ENCODE peak calls at places on chromosome 19, in ten cellular contexts. One of them, this sample, is unnamed. For H3K4me1 and H4K20me1, the result is how much of the 10 kb centered on the place peaks cover.

GRCh38 chr19:10516064-10516385 is 1.2 kb downstream of the S1PR5 start:
- DNase-seq in neural progenitor cell: no peak
- DNase-seq in GM23248: no peak
- DNase-seq in GM23338: no peak
- DNase-seq in fibroblast of lung: no peak
- DNase-seq in endothelial cell of umbilical vein: no peak
- DNase-seq in HCT116: no peak
- DNase-seq in IMR-90: no peak
- DNase-seq in Karpas-422: no peak
- DNase-seq in astrocyte: no peak
- DNase-seq in this sample: no peak

GRCh38 chr19:42816901-42817300 is 51.4 kb upstream of the PSG8 start:
- DNase-seq in GM23248: peak
- DNase-seq in GM23338: no peak
- DNase-seq in fibroblast of lung: no peak
- DNase-seq in astrocyte: no peak
- DNase-seq in HCT116: no peak
- DNase-seq in neural progenitor cell: no peak
- DNase-seq in endothelial cell of umbilical vein: no peak
- DNase-seq in IMR-90: peak
- DNase-seq in Karpas-422: no peak
- DNase-seq in this sample: no peak

GRCh38 chr19:2081873-2082810 is 14.0 kb downstream of the MOB3A start:
- DNase-seq in fibroblast of lung: no peak
- DNase-seq in endothelial cell of umbilical vein: no peak
- DNase-seq in astrocyte: no peak
- DNase-seq in GM23248: no peak
- DNase-seq in neural progenitor cell: no peak
- DNase-seq in IMR-90: no peak
- DNase-seq in Karpas-422: no peak
- DNase-seq in GM23338: no peak
- DNase-seq in HCT116: no peak
- DNase-seq in this sample: peak

GRCh38 chr19:36418287-36419001 is at the start of gene ZFP82:
- DNase-seq in Karpas-422: peak
- DNase-seq in HCT116: no peak
- DNase-seq in fibroblast of lung: peak
- DNase-seq in neural progenitor cell: peak
- DNase-seq in endothelial cell of umbilical vein: peak
- DNase-seq in astrocyte: peak
- DNase-seq in GM23248: peak
- DNase-seq in GM23338: peak
- DNase-seq in IMR-90: peak
- DNase-seq in this sample: peak

GRCh38 chr19:35513231-35513974 is at the start of gene DMKN:
- DNase-seq in neural progenitor cell: no peak
- DNase-seq in astrocyte: no peak
- DNase-seq in fibroblast of lung: peak
- DNase-seq in HCT116: peak
- DNase-seq in GM23248: peak
- DNase-seq in Karpas-422: no peak
- DNase-seq in IMR-90: peak
- DNase-seq in endothelial cell of umbilical vein: no peak
- DNase-seq in GM23338: peak
- DNase-seq in this sample: no peak

GRCh38 chr19:7550987-7551761 is 15.7 kb downstream of the PNPLA6 start:
- DNase-seq in Karpas-422: peak
- DNase-seq in HCT116: peak
- DNase-seq in neural progenitor cell: peak
- DNase-seq in GM23248: peak
- DNase-seq in endothelial cell of umbilical vein: peak
- DNase-seq in IMR-90: peak
- DNase-seq in GM23338: peak
- DNase-seq in fibroblast of lung: peak
- DNase-seq in astrocyte: no peak
- DNase-seq in this sample: peak

GRCh38 chr19:58217069-58217481 is 11.6 kb upstream of the ZNF544 start:
- DNase-seq in fibroblast of lung: no peak
- DNase-seq in Karpas-422: no peak
- DNase-seq in astrocyte: no peak
- DNase-seq in IMR-90: no peak
- DNase-seq in endothelial cell of umbilical vein: no peak
- DNase-seq in GM23338: peak
- DNase-seq in GM23248: no peak
- DNase-seq in HCT116: no peak
- DNase-seq in neural progenitor cell: no peak
- DNase-seq in this sample: no peak

GRCh38 chr19:28984315-28984714 is 228.6 kb downstream of the UQCRFS1 start:
- DNase-seq in HCT116: no peak
- DNase-seq in fibroblast of lung: no peak
- DNase-seq in endothelial cell of umbilical vein: no peak
- DNase-seq in GM23248: no peak
- DNase-seq in neural progenitor cell: no peak
- DNase-seq in IMR-90: no peak
- DNase-seq in GM23338: no peak
- DNase-seq in astrocyte: no peak
- DNase-seq in Karpas-422: no peak
- DNase-seq in this sample: no peak

GRCh38 chr19:35345671-35346111 is 2.0 kb upstream of the FFAR1 start:
- DNase-seq in GM23248: no peak
- DNase-seq in astrocyte: no peak
- DNase-seq in neural progenitor cell: no peak
- DNase-seq in fibroblast of lung: no peak
- DNase-seq in Karpas-422: peak
- DNase-seq in IMR-90: no peak
- DNase-seq in endothelial cell of umbilical vein: no peak
- DNase-seq in HCT116: no peak
- DNase-seq in GM23338: no peak
- DNase-seq in this sample: no peak

GRCh38 chr19:48501446-48501960 is 10.1 kb downstream of the LMTK3 start:
- DNase-seq in GM23338: peak
- DNase-seq in neural progenitor cell: peak
- DNase-seq in Karpas-422: no peak
- DNase-seq in HCT116: no peak
- DNase-seq in GM23248: no peak
- DNase-seq in astrocyte: no peak
- DNase-seq in IMR-90: no peak
- DNase-seq in fibroblast of lung: no peak
- DNase-seq in endothelial cell of umbilical vein: no peak
- DNase-seq in this sample: peak

GRCh38 chr19:43780706-43781525 is at the start of gene KCNN4:
- DNase-seq in IMR-90: peak
- DNase-seq in neural progenitor cell: no peak
- DNase-seq in endothelial cell of umbilical vein: no peak
- DNase-seq in Karpas-422: no peak
- DNase-seq in GM23248: peak
- DNase-seq in GM23338: no peak
- DNase-seq in HCT116: peak
- DNase-seq in fibroblast of lung: peak
- DNase-seq in astrocyte: peak
- DNase-seq in this sample: peak

GRCh38 chr19:6616011-6616410 is 25.1 kb upstream of the CD70 start:
- DNase-seq in neural progenitor cell: no peak
- DNase-seq in fibroblast of lung: no peak
- DNase-seq in endothelial cell of umbilical vein: no peak
- DNase-seq in HCT116: no peak
- DNase-seq in GM23338: no peak
- DNase-seq in IMR-90: no peak
- DNase-seq in Karpas-422: no peak
- DNase-seq in astrocyte: peak
- DNase-seq in GM23248: peak
- DNase-seq in this sample: no peak

GRCh38 chr19:29663861-29664752 is 1.2 kb upstream of the PLEKHF1 start:
- DNase-seq in neural progenitor cell: no peak
- DNase-seq in fibroblast of lung: no peak
- DNase-seq in endothelial cell of umbilical vein: no peak
- DNase-seq in GM23248: peak
- DNase-seq in GM23338: no peak
- DNase-seq in Karpas-422: no peak
- DNase-seq in HCT116: no peak
- DNase-seq in astrocyte: peak
- DNase-seq in IMR-90: peak
- DNase-seq in this sample: no peak

GRCh38 chr19:49801966-49802661 is 11.0 kb downstream of the FUZ start:
- DNase-seq in endothelial cell of umbilical vein: peak
- DNase-seq in fibroblast of lung: peak
- DNase-seq in IMR-90: peak
- DNase-seq in neural progenitor cell: peak
- DNase-seq in Karpas-422: peak
- DNase-seq in HCT116: no peak
- DNase-seq in GM23248: peak
- DNase-seq in GM23338: peak
- DNase-seq in astrocyte: peak
- DNase-seq in this sample: no peak

GRCh38 chr19:1243768-1244692 is 2.5 kb downstream of the ATP5F1D start:
- DNase-seq in GM23338: peak
- DNase-seq in fibroblast of lung: peak
- DNase-seq in HCT116: no peak
- DNase-seq in GM23248: peak
- DNase-seq in astrocyte: peak
- DNase-seq in neural progenitor cell: peak
- DNase-seq in endothelial cell of umbilical vein: peak
- DNase-seq in IMR-90: peak
- DNase-seq in Karpas-422: peak
- DNase-seq in this sample: peak

GRCh38 chr19:17405250-17406038 is at the start of gene BST2:
- DNase-seq in Karpas-422: peak
- DNase-seq in HCT116: no peak
- DNase-seq in neural progenitor cell: peak
- DNase-seq in GM23248: peak
- DNase-seq in endothelial cell of umbilical vein: peak
- DNase-seq in astrocyte: peak
- DNase-seq in fibroblast of lung: no peak
- DNase-seq in IMR-90: peak
- DNase-seq in GM23338: peak
- DNase-seq in this sample: peak

GRCh38 chr19:48717059-48717395 is 2.5 kb downstream of the MAMSTR start:
- DNase-seq in IMR-90: peak
- DNase-seq in neural progenitor cell: no peak
- DNase-seq in fibroblast of lung: peak
- DNase-seq in GM23338: no peak
- DNase-seq in GM23248: peak
- DNase-seq in astrocyte: no peak
- DNase-seq in endothelial cell of umbilical vein: no peak
- DNase-seq in HCT116: no peak
- DNase-seq in Karpas-422: no peak
- DNase-seq in this sample: no peak

DNA sequence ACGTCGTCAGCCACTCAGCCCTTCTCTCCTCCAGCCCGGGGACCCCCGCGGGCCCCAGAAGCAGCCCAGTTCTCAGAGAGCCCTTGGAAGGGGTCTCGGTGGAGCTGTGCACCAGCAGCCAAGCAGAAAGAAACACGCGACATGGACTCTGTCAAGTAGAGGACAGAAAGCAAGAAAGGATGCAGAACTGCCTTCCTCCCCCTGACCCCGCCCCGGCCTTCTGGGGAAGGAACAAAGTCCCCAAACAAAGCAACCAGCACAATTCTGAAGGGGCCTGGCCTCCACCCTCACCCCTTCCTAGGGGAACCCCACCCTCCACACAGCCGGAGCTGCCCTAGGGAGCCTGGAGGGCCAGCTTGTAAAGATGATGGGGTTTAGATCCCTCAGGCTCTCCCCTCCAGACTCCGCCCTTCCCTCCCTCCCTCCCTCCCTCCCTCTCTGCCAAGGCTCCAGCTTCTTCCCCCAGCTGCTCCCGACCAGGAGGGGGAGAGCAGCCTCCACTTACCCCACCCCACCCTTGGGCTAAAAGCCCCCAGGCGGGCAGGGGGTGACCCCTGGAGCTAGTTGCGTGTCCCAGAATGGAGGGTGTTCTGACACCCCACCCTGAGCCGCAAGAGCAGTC is 7.8 kb downstream of the LYL1 start:
- DNase-seq in GM23248: no peak
- DNase-seq in Karpas-422: peak
- DNase-seq in astrocyte: no peak
- DNase-seq in IMR-90: no peak
- DNase-seq in GM23338: peak
- DNase-seq in neural progenitor cell: peak
- DNase-seq in endothelial cell of umbilical vein: peak
- DNase-seq in HCT116: no peak
- DNase-seq in fibroblast of lung: no peak
- DNase-seq in this sample: peak
- H3K4me1 ChIP-seq in GM23248: under half
- H3K4me1 ChIP-seq in Karpas-422: under half
- H3K4me1 ChIP-seq in astrocyte: under half
- H3K4me1 ChIP-seq in IMR-90: under half
- H3K4me1 ChIP-seq in GM23338: under half
- H3K4me1 ChIP-seq in neural progenitor cell: under half
- H3K4me1 ChIP-seq in endothelial cell of umbilical vein: under half
- H3K4me1 ChIP-seq in HCT116: under half
- H3K4me1 ChIP-seq in fibroblast of lung: under half
- H3K4me1 ChIP-seq in this sample: half or more

DNA sequence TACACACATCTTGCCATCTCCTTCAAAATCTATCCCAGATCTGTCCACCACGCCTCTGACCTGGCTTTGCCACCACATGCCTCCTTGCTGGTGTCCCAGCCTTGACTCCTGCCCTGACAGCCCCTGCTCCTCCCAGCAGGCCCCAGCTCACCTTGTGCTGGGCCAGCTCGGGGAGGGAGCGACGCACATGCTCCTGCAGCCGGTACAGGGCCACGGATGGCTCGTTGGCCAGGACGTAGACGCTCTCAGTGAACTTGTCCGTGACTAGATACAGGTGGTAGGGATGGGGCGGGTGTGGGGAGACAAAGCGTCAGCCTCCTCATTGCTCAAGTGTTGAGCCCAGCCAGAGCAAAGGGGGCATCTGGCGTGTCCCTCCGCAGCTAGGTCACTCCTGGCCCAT is 5.2 kb downstream of the BORCS8 start:
- DNase-seq in Karpas-422: no peak
- DNase-seq in HCT116: no peak
- DNase-seq in GM23248: no peak
- DNase-seq in endothelial cell of umbilical vein: no peak
- DNase-seq in fibroblast of lung: no peak
- DNase-seq in astrocyte: no peak
- DNase-seq in GM23338: no peak
- DNase-seq in neural progenitor cell: no peak
- DNase-seq in IMR-90: no peak
- DNase-seq in this sample: no peak
- H4K20me1 ChIP-seq in Karpas-422: under half
- H4K20me1 ChIP-seq in HCT116: under half
- H4K20me1 ChIP-seq in GM23248: under half
- H4K20me1 ChIP-seq in endothelial cell of umbilical vein: under half
- H4K20me1 ChIP-seq in fibroblast of lung: under half
- H4K20me1 ChIP-seq in astrocyte: under half
- H4K20me1 ChIP-seq in GM23338: under half
- H4K20me1 ChIP-seq in neural progenitor cell: under half
- H4K20me1 ChIP-seq in IMR-90: under half
- H4K20me1 ChIP-seq in this sample: under half

GRCh38 chr19:40603071-40603718 is 2.0 kb downstream of the LTBP4 start:
- DNase-seq in IMR-90: peak
- DNase-seq in Karpas-422: peak
- DNase-seq in GM23248: peak
- DNase-seq in GM23338: peak
- DNase-seq in HCT116: no peak
- DNase-seq in endothelial cell of umbilical vein: peak
- DNase-seq in astrocyte: peak
- DNase-seq in fibroblast of lung: no peak
- DNase-seq in neural progenitor cell: peak
- DNase-seq in this sample: no peak
- H2AFZ ChIP-seq in IMR-90: peak
- H2AFZ ChIP-seq in Karpas-422: no peak
- H2AFZ ChIP-seq in GM23248: peak
- H2AFZ ChIP-seq in GM23338: peak
- H2AFZ ChIP-seq in HCT116: no peak
- H2AFZ ChIP-seq in endothelial cell of umbilical vein: peak
- H2AFZ ChIP-seq in astrocyte: peak
- H2AFZ ChIP-seq in fibroblast of lung: peak
- H2AFZ ChIP-seq in neural progenitor cell: no peak
- H2AFZ ChIP-seq in this sample: no peak

GRCh38 chr19:40269216-40269940 is 15.8 kb downstream of the AKT2 start:
- DNase-seq in GM23338: no peak
- DNase-seq in astrocyte: no peak
- DNase-seq in neural progenitor cell: no peak
- DNase-seq in Karpas-422: no peak
- DNase-seq in IMR-90: no peak
- DNase-seq in GM23248: no peak
- DNase-seq in endothelial cell of umbilical vein: no peak
- DNase-seq in fibroblast of lung: no peak
- DNase-seq in HCT116: no peak
- DNase-seq in this sample: no peak
- H3K4me1 ChIP-seq in GM23338: under half
- H3K4me1 ChIP-seq in astrocyte: under half
- H3K4me1 ChIP-seq in neural progenitor cell: under half
- H3K4me1 ChIP-seq in Karpas-422: under half
- H3K4me1 ChIP-seq in IMR-90: under half
- H3K4me1 ChIP-seq in GM23248: under half
- H3K4me1 ChIP-seq in endothelial cell of umbilical vein: under half
- H3K4me1 ChIP-seq in fibroblast of lung: under half
- H3K4me1 ChIP-seq in HCT116: under half
- H3K4me1 ChIP-seq in this sample: under half

This sample was measured in OCI-LY7.